ENCODE peak calls at places on chromosomes 2 and 18, in nine cellular contexts. A is CD8-positive, alpha-beta T cell; Q is activated CD8-positive, alpha-beta memory T cell treated with anti-CD3 and anti-CD28 coated beads for 1 hour; F is stimulated activated CD4-positive, alpha-beta T cell treated with anti-CD3 and anti-CD28 coated beads, Interleukin-12 subunit alpha, Interleukin-12 subunit beta, amount 100 ng/mL, for 48 hours; H is B cell; I is epithelial cell of esophagus; Y is T-cell; O is adrenal gland; J is T-helper 1 cell. X is an unnamed sample.

GRCh38 chr2:63582873-63583272 is 5.4 kb downstream of the WDPCP start:
- DNase-seq in Y (no peak), F (no peak), I (no peak), A (no peak), H (no peak), Q (no peak), O (no peak), J (no peak), X (no peak)

GRCh38 chr18:64103979-64104378 is 44.9 kb downstream of the LINC00305 start:
- DNase-seq in J (no peak), Q (no peak), F (no peak), I (no peak), Y (no peak), A (no peak), H (no peak), O (no peak), X (no peak)

GRCh38 chr2:28898048-28898447 is 3.6 kb downstream of the WDR43 start:
- DNase-seq in O (no peak), I (no peak), H (no peak), F (no peak), Y (no peak), J (no peak), Q (no peak), A (no peak), X (no peak)

GRCh38 chr2:104866883-104867350 is 13.0 kb downstream of the POU3F3 start:
- DNase-seq in Y (no peak), I (no peak), Q (no peak), J (no peak), H (no peak), F (no peak), A (no peak), O (no peak), X (no peak)

GRCh38 chr18:13303761-13304364 is 85.3 kb downstream of the LDLRAD4 start:
- DNase-seq in Y (no peak), Q (no peak), O (no peak), H (no peak), A (no peak), I (no peak), J (no peak), F (no peak), X (no peak)

GRCh38 chr18:2303517-2304238 is 267.6 kb downstream of the METTL4 start:
- DNase-seq in J (no peak), A (no peak), I (peak; percentile 51), O (no peak), H (no peak), Y (no peak), Q (no peak), F (no peak), X (no peak)

GRCh38 chr18:44729631-44730101 is 49.0 kb downstream of the SETBP1 start:
- DNase-seq in I (no peak), F (peak; percentile 23), Q (no peak), A (peak; percentile 25), Y (no peak), O (no peak), H (peak; percentile 71), J (peak; percentile 55), X (no peak)

GRCh38 chr2:7725132-7725849 is 808.1 kb downstream of the RNF144A start:
- DNase-seq in O (no peak), H (no peak), I (peak; percentile 37), Q (no peak), J (peak; percentile 92), F (no peak), A (no peak), Y (no peak), X (no peak)

GRCh38 chr2:200631287-200631686 is 45.5 kb downstream of the AOX1 start:
- DNase-seq in F (no peak), O (no peak), J (no peak), Q (no peak), Y (no peak), A (no peak), H (no peak), I (no peak), X (no peak)

GRCh38 chr2:38233231-38233983 is 143.7 kb downstream of the ATL2 start:
- DNase-seq in Q (no peak), F (no peak), A (no peak), I (peak; percentile 44), J (no peak), O (no peak), H (no peak), Y (no peak), X (no peak)

GRCh38 chr18:28823506-28824182 is 646.7 kb upstream of the CDH2 start:
- DNase-seq in H (no peak), I (peak; percentile 65), Q (no peak), J (no peak), A (no peak), O (no peak), F (no peak), Y (no peak), X (no peak)

GRCh38 chr2:53821810-53822209 is 35.0 kb downstream of the ERLEC1 start:
- DNase-seq in F (no peak), O (no peak), J (no peak), A (no peak), Y (no peak), I (no peak), H (no peak), Q (no peak), X (no peak)

GRCh38 chr2:195343540-195343939 is 313.5 kb upstream of the SLC39A10 start:
- DNase-seq in I (no peak), Y (no peak), J (no peak), F (no peak), A (no peak), O (no peak), Q (no peak), H (no peak), X (no peak)

GRCh38 chr2:216985658-216986141 is 125.8 kb upstream of the TNP1 start:
- DNase-seq in H (no peak), Y (no peak), I (no peak), A (no peak), J (no peak), O (no peak), Q (no peak), F (no peak), X (peak; percentile 83)

GRCh38 chr18:61803393-61803792 is 89.4 kb downstream of the RNF152 start:
- DNase-seq in F (no peak), Q (no peak), O (no peak), Y (no peak), J (no peak), H (no peak), A (no peak), I (no peak), X (no peak)

GRCh38 chr2:70977605-70978205 is 725 bp upstream of the ANKRD53 start:
- DNase-seq in H (no peak), Q (no peak), O (no peak), F (no peak), I (peak; percentile 94), Y (no peak), A (no peak), J (peak; percentile 58), X (no peak)

GRCh38 chr2:168976034-168976654 is 55.0 kb downstream of the ABCB11 start:
- DNase-seq in J (peak; percentile 23), F (no peak), H (no peak), I (peak; percentile 51), O (no peak), Q (no peak), A (no peak), Y (no peak), X (no peak)

GRCh38 chr18:62663731-62664336 is 51.5 kb upstream of the PHLPP1 start:
- DNase-seq in H (no peak), I (peak; percentile 67), A (no peak), F (no peak), O (peak; percentile 60), Q (no peak), J (peak; percentile 55), Y (no peak), X (no peak)

GRCh38 chr2:128496700-128497099 is 178.0 kb upstream of the HS6ST1 start:
- DNase-seq in A (no peak), O (peak; percentile 10), F (no peak), J (no peak), H (no peak), I (no peak), Y (no peak), Q (no peak), X (no peak)

GRCh38 chr2:74659462-74659861 is 5.4 kb downstream of the SEMA4F start:
- DNase-seq in A (no peak), Y (no peak), H (no peak), O (no peak), I (no peak), J (no peak), F (no peak), Q (no peak), X (no peak)

GRCh38 chr2:41973871-41974270 is 74.0 kb upstream of the PKDCC start:
- DNase-seq in Y (no peak), F (no peak), O (no peak), I (no peak), J (no peak), A (no peak), H (no peak), Q (no peak), X (no peak)

GRCh38 chr2:25041307-25041927 is 459 bp upstream of the EFR3B start:
- DNase-seq in H (no peak), F (no peak), I (peak; percentile 64), Y (peak; percentile 27), O (peak; percentile 61), J (no peak), A (no peak), Q (no peak), X (peak; percentile 65)

GRCh38 chr18:74836296-74837139 is 238.8 kb downstream of the ZNF407 start:
- DNase-seq in Y (no peak), I (peak; percentile 48), H (no peak), F (no peak), Q (no peak), J (no peak), A (no peak), O (no peak), X (peak; percentile 37)

GRCh38 chr18:61831071-61831470 is 61.7 kb downstream of the RNF152 start:
- DNase-seq in I (no peak), Y (no peak), H (no peak), F (no peak), A (no peak), Q (no peak), J (no peak), O (no peak), X (no peak)

GRCh38 chr2:91477731-91478672 is 2786.5 kb downstream of the RPIA start:
- DNase-seq in H (peak; percentile 39), O (peak; percentile 44), Q (no peak), J (peak; percentile 6), I (no peak), F (no peak), Y (no peak), A (no peak), X (no peak)

GRCh38 chr2:20148841-20149702 is 75.9 kb downstream of the SDC1 start:
- DNase-seq in F (no peak), H (no peak), J (no peak), O (no peak), A (no peak), Y (no peak), I (no peak), Q (no peak), X (no peak)

GRCh38 chr2:8418721-8419120 is 263.1 kb upstream of the ID2 start:
- DNase-seq in Y (no peak), Q (no peak), A (no peak), F (no peak), J (no peak), O (no peak), H (no peak), I (no peak), X (no peak)

X was measured in NCI-H2081 treated with DMSO at 0.1 percent for 48 hours.